ENCODE peak calls at places on chromosomes 6 and 20, in five cellular contexts. I is WTC11; Y is GM12865; A is T-helper 9 cell; W is stimulated activated CD4-positive, alpha-beta T cell treated with anti-CD3 and anti-CD28 coated beads, Interleukin-1b, Interleukin-23, amount 100 ng/mL, for 1 hour. K is an unnamed sample.
A peak's percentile ranks its signal among the peaks of the same experiment; 100 is the strongest.

GRCh38 chr6:97669191-97669651 is 386.2 kb upstream of the MMS22L start:
- DNase-seq in W (no peak), A (no peak), Y (peak; percentile 90), I (peak; percentile 19), K (no peak)

GRCh38 chr6:18503588-18504231 is 116.6 kb downstream of the RNF144B start:
- DNase-seq in W (no peak), A (peak; percentile 8), I (peak; percentile 53), Y (peak; percentile 79), K (peak; percentile 22)

GRCh38 chr6:44416103-44416502 is 28.6 kb downstream of the CDC5L start:
- DNase-seq in Y (no peak), I (no peak), W (no peak), A (no peak), K (no peak)

GRCh38 chr6:5567352-5567751 is 306.0 kb downstream of the FARS2 start:
- DNase-seq in Y (peak; percentile 62), I (no peak), A (no peak), W (no peak), K (no peak)

GRCh38 chr20:62655291-62656204 is 13.2 kb downstream of the SLCO4A1 start:
- DNase-seq in A (no peak), W (no peak), I (no peak), Y (no peak), K (no peak)

GRCh38 chr6:111802720-111803119 is 70.5 kb downstream of the FYN start:
- DNase-seq in I (no peak), Y (no peak), W (no peak), A (no peak), K (no peak)

GRCh38 chr6:75498862-75499261 is 5.3 kb upstream of the FILIP1 start:
- DNase-seq in A (no peak), I (no peak), W (no peak), Y (no peak), K (no peak)

GRCh38 chr6:78875505-78875904 is 8.2 kb downstream of the IRAK1BP1 start:
- DNase-seq in Y (no peak), W (no peak), A (no peak), I (no peak), K (no peak)

GRCh38 chr20:25285091-25285647 is 37.3 kb downstream of the PYGB start:
- DNase-seq in W (no peak), A (no peak), Y (no peak), I (peak; percentile 26), K (no peak)

GRCh38 chr6:3904518-3904917 is 55.3 kb downstream of the FAM50B start:
- DNase-seq in W (no peak), I (no peak), Y (no peak), A (no peak), K (no peak)

GRCh38 chr6:3233321-3233720 is 5.9 kb upstream of the TUBB2B start:
- DNase-seq in Y (no peak), A (no peak), W (no peak), I (no peak), K (no peak)

GRCh38 chr6:150191809-150192208 is 49.0 kb downstream of the PPP1R14C start:
- DNase-seq in A (no peak), I (no peak), W (no peak), Y (no peak), K (no peak)

GRCh38 chr6:104855507-104855906 is 4.2 kb downstream of the HACE1 start:
- DNase-seq in W (no peak), A (no peak), Y (no peak), I (no peak), K (no peak)

GRCh38 chr6:75863001-75863400 is 114.0 kb downstream of the MYO6 start:
- DNase-seq in Y (no peak), I (no peak), A (no peak), W (no peak), K (no peak)

GRCh38 chr6:1129141-1129540 is 182.8 kb upstream of the FOXQ1 start:
- DNase-seq in W (no peak), I (no peak), Y (no peak), A (no peak), K (no peak)

GRCh38 chr20:32064667-32065066 is 12.6 kb downstream of the HCK start:
- DNase-seq in I (no peak), W (no peak), A (no peak), Y (peak; percentile 78), K (no peak)

GRCh38 chr20:57076951-57077350 is 189.5 kb downstream of the BMP7 start:
- DNase-seq in W (no peak), I (no peak), A (no peak), Y (no peak), K (no peak)

GRCh38 chr6:134005824-134006223 is 46.6 kb downstream of the SLC2A12 start:
- DNase-seq in I (no peak), W (no peak), A (no peak), Y (no peak), K (no peak)

GRCh38 chr20:3080939-3081388 is 3.6 kb downstream of the AVP start:
- DNase-seq in Y (no peak), W (no peak), A (no peak), I (no peak), K (no peak)

GRCh38 chr6:143335865-143336264 is 114.6 kb downstream of the ADAT2 start:
- DNase-seq in I (no peak), A (no peak), Y (no peak), W (no peak), K (no peak)

GRCh38 chr6:35810831-35811698 is 5.9 kb downstream of the LHFPL5 start:
- DNase-seq in Y (no peak), A (no peak), W (no peak), I (no peak), K (no peak)

GRCh38 chr20:32509639-32510066 is 75.5 kb downstream of the NOL4L start:
- DNase-seq in Y (no peak), I (no peak), W (peak; percentile 42), A (peak; percentile 51), K (peak; percentile 60)

GRCh38 chr6:25122622-25123237 is 156.4 kb upstream of the CARMIL1 start:
- DNase-seq in W (no peak), A (no peak), I (no peak), Y (no peak), K (no peak)

GRCh38 chr6:90545450-90545849 is 41.4 kb downstream of the MAP3K7 start:
- DNase-seq in A (no peak), Y (no peak), W (no peak), I (no peak), K (no peak)

GRCh38 chr20:41032243-41032642 is 3.6 kb downstream of the TOP1 start:
- DNase-seq in W (no peak), I (no peak), A (no peak), Y (no peak), K (no peak)

GRCh38 chr6:6003334-6004146 is 3.2 kb downstream of the NRN1 start:
- DNase-seq in W (no peak), Y (peak; percentile 41), A (no peak), I (peak; percentile 66), K (no peak)

GRCh38 chr6:30938730-30939129 is 2.0 kb upstream of the MUCL3 start:
- DNase-seq in I (no peak), A (no peak), W (no peak), Y (no peak), K (no peak)

K was measured in effector memory CD4-positive, alpha-beta T cell.